ENCODE peak calls at places on chromosomes 7 and 10, in seven cellular contexts. One of them, this sample, is unnamed.

GRCh38 chr10:29618341-29619171 is 16.2 kb downstream of the SVIL start:
- DNase-seq in H9: no peak
- DNase-seq in sigmoid colon: peak
- DNase-seq in MM.1S: no peak
- DNase-seq in CD8-positive, alpha-beta memory T cell: no peak
- DNase-seq in endothelial cell of umbilical vein: no peak
- DNase-seq in aorta: no peak
- DNase-seq in this sample: no peak

GRCh38 chr7:106068986-106069385 is 43.1 kb downstream of the SYPL1 start:
- DNase-seq in H9: no peak
- DNase-seq in sigmoid colon: peak
- DNase-seq in MM.1S: no peak
- DNase-seq in CD8-positive, alpha-beta memory T cell: no peak
- DNase-seq in endothelial cell of umbilical vein: no peak
- DNase-seq in aorta: no peak
- DNase-seq in this sample: no peak

GRCh38 chr10:28077889-28078288 is 79.0 kb upstream of the ODAD2 start:
- DNase-seq in H9: no peak
- DNase-seq in sigmoid colon: no peak
- DNase-seq in MM.1S: no peak
- DNase-seq in CD8-positive, alpha-beta memory T cell: no peak
- DNase-seq in endothelial cell of umbilical vein: no peak
- DNase-seq in aorta: no peak
- DNase-seq in this sample: no peak

GRCh38 chr10:43922335-43923280 is 273.9 kb upstream of the ZNF32 start:
- DNase-seq in H9: peak
- DNase-seq in sigmoid colon: no peak
- DNase-seq in MM.1S: no peak
- DNase-seq in CD8-positive, alpha-beta memory T cell: no peak
- DNase-seq in endothelial cell of umbilical vein: no peak
- DNase-seq in aorta: no peak
- DNase-seq in this sample: no peak

GRCh38 chr7:127809285-127809702 is 157.3 kb downstream of the SND1 start:
- DNase-seq in H9: no peak
- DNase-seq in sigmoid colon: no peak
- DNase-seq in MM.1S: no peak
- DNase-seq in CD8-positive, alpha-beta memory T cell: no peak
- DNase-seq in endothelial cell of umbilical vein: no peak
- DNase-seq in aorta: no peak
- DNase-seq in this sample: peak

GRCh38 chr7:119959811-119960210 is 313.2 kb upstream of the KCND2 start:
- DNase-seq in H9: no peak
- DNase-seq in sigmoid colon: no peak
- DNase-seq in MM.1S: no peak
- DNase-seq in CD8-positive, alpha-beta memory T cell: no peak
- DNase-seq in endothelial cell of umbilical vein: no peak
- DNase-seq in aorta: no peak
- DNase-seq in this sample: no peak

GRCh38 chr10:91632671-91633550 is at the start of gene PPP1R3C:
- DNase-seq in H9: peak
- DNase-seq in sigmoid colon: peak
- DNase-seq in MM.1S: peak
- DNase-seq in CD8-positive, alpha-beta memory T cell: no peak
- DNase-seq in endothelial cell of umbilical vein: peak
- DNase-seq in aorta: peak
- DNase-seq in this sample: peak

GRCh38 chr10:88379575-88379974 is 203.5 kb downstream of the RNLS start:
- DNase-seq in H9: no peak
- DNase-seq in sigmoid colon: no peak
- DNase-seq in MM.1S: no peak
- DNase-seq in CD8-positive, alpha-beta memory T cell: no peak
- DNase-seq in endothelial cell of umbilical vein: no peak
- DNase-seq in aorta: no peak
- DNase-seq in this sample: no peak

GRCh38 chr10:116044722-116045374 is 228.2 kb downstream of the GFRA1 start:
- DNase-seq in H9: no peak
- DNase-seq in sigmoid colon: no peak
- DNase-seq in MM.1S: no peak
- DNase-seq in CD8-positive, alpha-beta memory T cell: no peak
- DNase-seq in endothelial cell of umbilical vein: no peak
- DNase-seq in aorta: no peak
- DNase-seq in this sample: no peak

GRCh38 chr10:124594240-124594639 is 132.6 kb downstream of the LHPP start:
- DNase-seq in H9: no peak
- DNase-seq in sigmoid colon: peak
- DNase-seq in MM.1S: no peak
- DNase-seq in CD8-positive, alpha-beta memory T cell: no peak
- DNase-seq in endothelial cell of umbilical vein: peak
- DNase-seq in aorta: no peak
- DNase-seq in this sample: no peak

GRCh38 chr7:159115601-159116501 is 28.8 kb downstream of the VIPR2 start:
- DNase-seq in H9: no peak
- DNase-seq in sigmoid colon: peak
- DNase-seq in MM.1S: peak
- DNase-seq in CD8-positive, alpha-beta memory T cell: no peak
- DNase-seq in endothelial cell of umbilical vein: no peak
- DNase-seq in aorta: peak
- DNase-seq in this sample: no peak

GRCh38 chr10:16904619-16905018 is 87.4 kb upstream of the RSU1 start:
- DNase-seq in H9: no peak
- DNase-seq in sigmoid colon: no peak
- DNase-seq in MM.1S: no peak
- DNase-seq in CD8-positive, alpha-beta memory T cell: no peak
- DNase-seq in endothelial cell of umbilical vein: no peak
- DNase-seq in aorta: no peak
- DNase-seq in this sample: no peak

GRCh38 chr10:18359839-18360238 is 219.6 kb downstream of the CACNB2 start:
- DNase-seq in H9: no peak
- DNase-seq in sigmoid colon: no peak
- DNase-seq in MM.1S: no peak
- DNase-seq in CD8-positive, alpha-beta memory T cell: no peak
- DNase-seq in endothelial cell of umbilical vein: no peak
- DNase-seq in aorta: no peak
- DNase-seq in this sample: no peak

GRCh38 chr10:84825330-84825729 is 496.9 kb downstream of the CCSER2 start:
- DNase-seq in H9: no peak
- DNase-seq in sigmoid colon: no peak
- DNase-seq in MM.1S: no peak
- DNase-seq in CD8-positive, alpha-beta memory T cell: no peak
- DNase-seq in endothelial cell of umbilical vein: no peak
- DNase-seq in aorta: no peak
- DNase-seq in this sample: no peak

GRCh38 chr7:79622781-79623180 is 169.3 kb upstream of the MAGI2 start:
- DNase-seq in H9: no peak
- DNase-seq in sigmoid colon: no peak
- DNase-seq in MM.1S: no peak
- DNase-seq in CD8-positive, alpha-beta memory T cell: no peak
- DNase-seq in endothelial cell of umbilical vein: peak
- DNase-seq in aorta: no peak
- DNase-seq in this sample: no peak

GRCh38 chr10:60732240-60733188 is 45.8 kb upstream of the CDK1 start:
- DNase-seq in H9: peak
- DNase-seq in sigmoid colon: peak
- DNase-seq in MM.1S: peak
- DNase-seq in CD8-positive, alpha-beta memory T cell: no peak
- DNase-seq in endothelial cell of umbilical vein: no peak
- DNase-seq in aorta: peak
- DNase-seq in this sample: no peak

GRCh38 chr7:125136755-125137547 is 207.3 kb upstream of the POT1 start:
- DNase-seq in H9: no peak
- DNase-seq in sigmoid colon: no peak
- DNase-seq in MM.1S: peak
- DNase-seq in CD8-positive, alpha-beta memory T cell: no peak
- DNase-seq in endothelial cell of umbilical vein: peak
- DNase-seq in aorta: no peak
- DNase-seq in this sample: no peak

GRCh38 chr10:29761916-29762315 is 127.1 kb upstream of the SVIL start:
- DNase-seq in H9: no peak
- DNase-seq in sigmoid colon: no peak
- DNase-seq in MM.1S: no peak
- DNase-seq in CD8-positive, alpha-beta memory T cell: no peak
- DNase-seq in endothelial cell of umbilical vein: no peak
- DNase-seq in aorta: no peak
- DNase-seq in this sample: no peak

GRCh38 chr7:122883049-122883670 is 3.1 kb downstream of the CADPS2 start:
- DNase-seq in H9: no peak
- DNase-seq in sigmoid colon: no peak
- DNase-seq in MM.1S: no peak
- DNase-seq in CD8-positive, alpha-beta memory T cell: no peak
- DNase-seq in endothelial cell of umbilical vein: no peak
- DNase-seq in aorta: no peak
- DNase-seq in this sample: no peak

GRCh38 chr10:113970641-113971040 is 73.0 kb upstream of the ADRB1 start:
- DNase-seq in H9: no peak
- DNase-seq in sigmoid colon: no peak
- DNase-seq in MM.1S: peak
- DNase-seq in CD8-positive, alpha-beta memory T cell: no peak
- DNase-seq in endothelial cell of umbilical vein: no peak
- DNase-seq in aorta: no peak
- DNase-seq in this sample: no peak

GRCh38 chr7:109635374-109635773 is 1065.7 kb downstream of the DNAJB9 start:
- DNase-seq in H9: no peak
- DNase-seq in sigmoid colon: no peak
- DNase-seq in MM.1S: no peak
- DNase-seq in CD8-positive, alpha-beta memory T cell: no peak
- DNase-seq in endothelial cell of umbilical vein: no peak
- DNase-seq in aorta: no peak
- DNase-seq in this sample: no peak

DNA sequence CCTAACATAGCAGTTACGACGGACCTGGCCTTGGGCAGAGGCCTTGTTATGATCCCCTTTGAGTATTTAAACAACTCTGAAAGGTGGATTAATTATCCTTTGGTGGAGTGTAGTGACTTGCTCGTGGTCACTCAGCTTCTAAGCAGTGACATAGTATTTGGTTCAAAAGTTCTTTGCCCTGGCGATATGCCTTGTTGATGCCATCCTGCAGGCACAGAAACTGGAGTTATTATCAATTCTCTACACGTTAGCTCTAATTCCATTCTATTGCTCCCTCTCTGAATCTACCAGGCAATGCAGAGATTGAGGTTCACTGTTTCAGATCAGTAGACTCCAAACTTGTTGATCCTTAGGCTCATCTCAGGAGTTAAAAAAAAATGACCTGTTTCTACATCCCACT is 32.5 kb upstream of the ELMO1 start:
- DNase-seq in H9: no peak
- DNase-seq in sigmoid colon: no peak
- DNase-seq in MM.1S: no peak
- DNase-seq in CD8-positive, alpha-beta memory T cell: no peak
- DNase-seq in endothelial cell of umbilical vein: no peak
- DNase-seq in aorta: no peak
- DNase-seq in this sample: no peak
- H3K27ac ChIP-seq in H9: no peak
- H3K27ac ChIP-seq in sigmoid colon: no peak
- H3K27ac ChIP-seq in MM.1S: no peak
- H3K27ac ChIP-seq in CD8-positive, alpha-beta memory T cell: no peak
- H3K27ac ChIP-seq in endothelial cell of umbilical vein: peak
- H3K27ac ChIP-seq in aorta: no peak
- H3K27ac ChIP-seq in this sample: peak

GRCh38 chr7:28409716-28410627 is 2.3 kb upstream of the CREB5 start:
- DNase-seq in H9: peak
- DNase-seq in sigmoid colon: peak
- DNase-seq in MM.1S: no peak
- DNase-seq in CD8-positive, alpha-beta memory T cell: no peak
- DNase-seq in endothelial cell of umbilical vein: peak
- DNase-seq in aorta: peak
- DNase-seq in this sample: no peak

GRCh38 chr7:28408974-28409715 is 3.2 kb upstream of the CREB5 start:
- DNase-seq in H9: peak
- DNase-seq in sigmoid colon: peak
- DNase-seq in MM.1S: peak
- DNase-seq in CD8-positive, alpha-beta memory T cell: no peak
- DNase-seq in endothelial cell of umbilical vein: peak
- DNase-seq in aorta: peak
- DNase-seq in this sample: peak

GRCh38 chr7:28407643-28408042 is 4.7 kb upstream of the CREB5 start:
- DNase-seq in H9: no peak
- DNase-seq in sigmoid colon: peak
- DNase-seq in MM.1S: no peak
- DNase-seq in CD8-positive, alpha-beta memory T cell: no peak
- DNase-seq in endothelial cell of umbilical vein: no peak
- DNase-seq in aorta: no peak
- DNase-seq in this sample: no peak

GRCh38 chr7:28406192-28406591 is 6.1 kb upstream of the CREB5 start:
- DNase-seq in H9: peak
- DNase-seq in sigmoid colon: no peak
- DNase-seq in MM.1S: no peak
- DNase-seq in CD8-positive, alpha-beta memory T cell: no peak
- DNase-seq in endothelial cell of umbilical vein: no peak
- DNase-seq in aorta: no peak
- DNase-seq in this sample: no peak

GRCh38 chr7:28408105-28408973 is 4.0 kb upstream of the CREB5 start:
- DNase-seq in H9: peak
- DNase-seq in sigmoid colon: peak
- DNase-seq in MM.1S: no peak
- DNase-seq in CD8-positive, alpha-beta memory T cell: no peak
- DNase-seq in endothelial cell of umbilical vein: no peak
- DNase-seq in aorta: peak
- DNase-seq in this sample: no peak
- H3K27ac ChIP-seq in H9: no peak
- H3K27ac ChIP-seq in sigmoid colon: peak
- H3K27ac ChIP-seq in MM.1S: no peak
- H3K27ac ChIP-seq in CD8-positive, alpha-beta memory T cell: no peak
- H3K27ac ChIP-seq in endothelial cell of umbilical vein: no peak
- H3K27ac ChIP-seq in aorta: no peak
- H3K27ac ChIP-seq in this sample: peak

DNA sequence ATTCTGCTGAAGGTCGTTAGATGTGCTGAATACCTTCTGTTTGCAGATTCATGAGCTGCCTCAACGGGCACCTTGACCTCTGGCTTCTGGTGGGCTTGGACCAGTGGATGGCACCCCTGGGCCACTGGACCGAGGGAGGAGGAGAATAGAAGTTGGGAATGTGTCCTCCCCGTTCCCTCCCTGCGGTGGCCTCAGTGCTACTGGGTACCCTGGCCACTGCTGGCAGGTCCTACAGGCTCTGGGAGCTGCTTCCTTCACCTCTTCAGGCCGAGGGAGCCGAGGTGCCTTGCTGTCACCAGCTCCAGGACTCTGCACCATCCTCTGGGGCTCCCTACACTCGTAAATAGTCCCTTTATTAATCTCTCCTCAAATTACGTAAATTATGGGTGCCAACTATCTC is 32.2 kb upstream of the GALNTL5 start:
- DNase-seq in H9: no peak
- DNase-seq in sigmoid colon: no peak
- DNase-seq in MM.1S: no peak
- DNase-seq in CD8-positive, alpha-beta memory T cell: no peak
- DNase-seq in endothelial cell of umbilical vein: no peak
- DNase-seq in aorta: no peak
- DNase-seq in this sample: no peak
- H3K27ac ChIP-seq in H9: no peak
- H3K27ac ChIP-seq in sigmoid colon: peak
- H3K27ac ChIP-seq in MM.1S: no peak
- H3K27ac ChIP-seq in CD8-positive, alpha-beta memory T cell: no peak
- H3K27ac ChIP-seq in endothelial cell of umbilical vein: no peak
- H3K27ac ChIP-seq in aorta: no peak
- H3K27ac ChIP-seq in this sample: peak

DNA sequence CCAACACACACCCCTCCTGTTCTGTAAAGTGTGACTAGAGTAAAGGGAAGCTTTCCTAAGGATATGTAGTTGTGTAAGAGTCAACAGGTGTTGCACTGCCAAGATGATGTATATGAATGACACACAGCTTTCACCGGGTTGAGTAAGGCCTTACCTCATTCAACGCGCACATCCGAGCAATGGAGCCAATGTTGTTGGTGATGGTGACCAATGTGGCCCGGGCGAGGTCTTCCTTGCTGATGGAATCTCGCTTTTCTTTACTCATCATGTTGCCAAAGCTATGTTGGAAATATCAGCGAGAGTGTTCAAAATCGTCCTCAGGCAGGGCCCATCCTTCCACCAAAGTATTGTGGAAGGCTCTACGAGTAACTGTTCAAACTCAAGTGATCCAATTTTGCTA is 52.0 kb downstream of the PANK1 start:
- DNase-seq in H9: no peak
- DNase-seq in sigmoid colon: no peak
- DNase-seq in MM.1S: no peak
- DNase-seq in CD8-positive, alpha-beta memory T cell: no peak
- DNase-seq in endothelial cell of umbilical vein: no peak
- DNase-seq in aorta: no peak
- DNase-seq in this sample: no peak
- H3K27ac ChIP-seq in H9: no peak
- H3K27ac ChIP-seq in sigmoid colon: no peak
- H3K27ac ChIP-seq in MM.1S: no peak
- H3K27ac ChIP-seq in CD8-positive, alpha-beta memory T cell: no peak
- H3K27ac ChIP-seq in endothelial cell of umbilical vein: no peak
- H3K27ac ChIP-seq in aorta: no peak
- H3K27ac ChIP-seq in this sample: no peak

This sample was measured in caudate nucleus.